ENCODE peak calls at places on chromosomes 1 and 21, in five cellular contexts. C, A, Y, B and F are unnamed samples.

GRCh38 chr1:243507001-243507671 is 251.3 kb downstream of the SDCCAG8 start:
- DNase-seq in C (no peak), A (no peak), Y (no peak), B (no peak), F (no peak)

GRCh38 chr1:97277891-97278662 is 556.5 kb downstream of the PTBP2 start:
- DNase-seq in C (no peak), A (no peak), Y (no peak), B (peak; percentile 86), F (no peak)

GRCh38 chr1:94654919-94655318 is 113.4 kb upstream of the F3 start:
- DNase-seq in C (no peak), A (no peak), Y (no peak), B (no peak), F (no peak)

GRCh38 chr21:37700641-37701202 is 215.5 kb downstream of the KCNJ6 start:
- DNase-seq in C (no peak), A (no peak), Y (no peak), B (peak; percentile 84), F (no peak)

GRCh38 chr1:23619299-23620188 is 60.2 kb upstream of the ID3 start:
- DNase-seq in C (peak; percentile 47), A (peak; percentile 89), Y (peak; percentile 68), B (peak; percentile 54), F (no peak)

GRCh38 chr1:169550294-169550693 is 36.0 kb downstream of the F5 start:
- DNase-seq in C (no peak), A (no peak), Y (no peak), B (peak; percentile 65), F (no peak)

GRCh38 chr1:22283596-22283995 is 140.7 kb upstream of the WNT4 start:
- DNase-seq in C (no peak), A (no peak), Y (no peak), B (no peak), F (no peak)

GRCh38 chr1:158179301-158180041 is 1.2 kb upstream of the CD1D start:
- DNase-seq in C (no peak), A (no peak), Y (no peak), B (no peak), F (no peak)

GRCh38 chr1:160127381-160127780 is 11.8 kb downstream of the ATP1A2 start:
- DNase-seq in C (no peak), A (no peak), Y (no peak), B (no peak), F (no peak)

GRCh38 chr1:203323587-203323986 is 18.3 kb downstream of the BTG2 start:
- DNase-seq in C (no peak), A (no peak), Y (no peak), B (no peak), F (no peak)

GRCh38 chr1:109760581-109761226 is 3.0 kb downstream of the EPS8L3 start:
- DNase-seq in C (no peak), A (no peak), Y (no peak), B (no peak), F (no peak)

GRCh38 chr1:22527555-22528296 is 35.6 kb upstream of the EPHA8 start:
- DNase-seq in C (no peak), A (no peak), Y (no peak), B (peak; percentile 10), F (peak; percentile 6)

GRCh38 chr1:231694081-231694443 is 67.5 kb downstream of the DISC1 start:
- DNase-seq in C (peak; percentile 50), A (no peak), Y (no peak), B (no peak), F (no peak)

GRCh38 chr1:220528679-220529529 is 968 bp downstream of the MARK1 start:
- DNase-seq in C (no peak), A (no peak), Y (no peak), B (peak; percentile 23), F (peak; percentile 37)

GRCh38 chr1:21801100-21801499 is 11.0 kb upstream of the LDLRAD2 start:
- DNase-seq in C (no peak), A (no peak), Y (no peak), B (peak; percentile 63), F (no peak)

GRCh38 chr1:234500269-234500668 is 21.3 kb upstream of the TARBP1 start:
- DNase-seq in C (no peak), A (no peak), Y (no peak), B (peak; percentile 56), F (no peak)

GRCh38 chr1:225695578-225696332 is 42.8 kb upstream of the ENAH start:
- DNase-seq in C (no peak), A (no peak), Y (no peak), B (no peak), F (no peak)

GRCh38 chr1:153540394-153541361 is at the start of gene S100A5:
- DNase-seq in C (peak; percentile 3), A (peak; percentile 59), Y (no peak), B (peak; percentile 71), F (no peak)

GRCh38 chr1:170122366-170122765 is 23.4 kb upstream of the NTMT2 start:
- DNase-seq in C (no peak), A (no peak), Y (no peak), B (no peak), F (no peak)

GRCh38 chr1:66374561-66375111 is 159.3 kb upstream of the SGIP1 start:
- DNase-seq in C (no peak), A (no peak), Y (no peak), B (peak; percentile 93), F (no peak)

GRCh38 chr1:204340137-204340536 is 19.6 kb downstream of the PLEKHA6 start:
- DNase-seq in C (no peak), A (no peak), Y (no peak), B (no peak), F (no peak)

GRCh38 chr1:185654952-185655314 is 79.3 kb upstream of the HMCN1 start:
- DNase-seq in C (no peak), A (no peak), Y (no peak), B (no peak), F (no peak)

GRCh38 chr1:115507256-115507589 is 134.5 kb upstream of the VANGL1 start:
- DNase-seq in C (no peak), A (no peak), Y (no peak), B (peak; percentile 76), F (no peak)

GRCh38 chr1:64038965-64039926 is 164.2 kb upstream of the UBE2U start:
- DNase-seq in C (peak; percentile 7), A (no peak), Y (no peak), B (peak; percentile 96), F (peak; percentile 6)

GRCh38 chr1:211632808-211633522 is 42.5 kb downstream of the NEK2 start:
- DNase-seq in C (peak; percentile 13), A (no peak), Y (no peak), B (peak; percentile 55), F (peak; percentile 24)

GRCh38 chr1:203807211-203807610 is 11.8 kb downstream of the ZBED6 start:
- DNase-seq in C (no peak), A (no peak), Y (no peak), B (peak; percentile 90), F (no peak)

GRCh38 chr1:114718661-114719423 is 2.3 kb upstream of the NRAS start:
- DNase-seq in C (no peak), A (no peak), Y (no peak), B (peak; percentile 57), F (no peak)

GRCh38 chr1:89382479-89382878 is 18.6 kb downstream of the GBP6 start:
- DNase-seq in C (no peak), A (no peak), Y (no peak), B (no peak), F (no peak)

GRCh38 chr1:56795864-56796263 is 23.3 kb downstream of the FYB2 start:
- DNase-seq in C (no peak), A (no peak), Y (no peak), B (no peak), F (no peak)

GRCh38 chr1:231252336-231252735 is 11.3 kb downstream of the GNPAT start:
- DNase-seq in C (no peak), A (no peak), Y (no peak), B (no peak), F (no peak)

GRCh38 chr1:162456324-162456723 is 41.3 kb upstream of the UHMK1 start:
- DNase-seq in C (no peak), A (no peak), Y (no peak), B (no peak), F (no peak)

GRCh38 chr21:24223625-24224024 is 1383.7 kb downstream of the MRPL39 start:
- DNase-seq in C (no peak), A (no peak), Y (no peak), B (no peak), F (no peak)

GRCh38 chr1:66505671-66506392 is 28.1 kb upstream of the SGIP1 start:
- DNase-seq in C (no peak), A (no peak), Y (no peak), B (peak; percentile 68), F (no peak)

GRCh38 chr1:234600418-234601216 is 9.4 kb downstream of the IRF2BP2 start:
- DNase-seq in C (no peak), A (no peak), Y (no peak), B (peak; percentile 55), F (peak; percentile 31)

GRCh38 chr1:204227351-204227750 is 13.6 kb upstream of the GOLT1A start:
- DNase-seq in C (no peak), A (no peak), Y (no peak), B (no peak), F (no peak)

GRCh38 chr21:28068455-28069358 is 924.0 kb downstream of the LTN1 start:
- DNase-seq in C (no peak), A (no peak), Y (no peak), B (no peak), F (no peak)

GRCh38 chr21:28067015-28067414 is 925.7 kb downstream of the LTN1 start:
- DNase-seq in C (no peak), A (no peak), Y (no peak), B (no peak), F (no peak)

GRCh38 chr21:28072601-28073000 is 920.1 kb downstream of the LTN1 start:
- DNase-seq in C (no peak), A (no peak), Y (no peak), B (no peak), F (no peak)

GRCh38 chr21:28066051-28066450 is 926.6 kb downstream of the LTN1 start:
- DNase-seq in C (no peak), A (no peak), Y (no peak), B (peak; percentile 23), F (no peak)

GRCh38 chr21:28069446-28069845 is 923.2 kb downstream of the LTN1 start:
- DNase-seq in C (no peak), A (no peak), Y (no peak), B (peak; percentile 27), F (no peak)
- H3K27ac ChIP-seq in C (no peak overlapping the region), A (no peak overlapping the region), Y (no peak overlapping the region), B (no peak overlapping the region), F (no peak overlapping the region)

DNA sequence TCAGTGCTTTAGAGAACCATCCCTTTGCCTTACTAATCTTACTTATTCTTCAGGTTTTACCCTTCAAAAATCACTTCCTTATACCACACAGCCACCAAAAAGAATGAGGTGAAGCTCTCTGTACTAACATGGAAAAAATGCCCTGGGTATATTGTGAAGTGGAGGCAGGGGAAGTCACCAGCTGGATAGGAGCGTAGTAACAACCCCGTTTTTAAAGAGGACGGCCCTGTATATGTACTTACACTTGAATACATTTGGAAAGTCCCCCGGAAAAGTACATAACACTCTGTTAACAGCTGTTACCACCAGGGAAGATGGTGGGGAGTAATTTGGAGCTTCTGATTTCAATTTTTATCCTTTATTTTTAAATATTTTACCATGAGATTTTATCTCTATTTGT is 28.2 kb upstream of the KHDRBS1 start:
- DNase-seq in C (no peak), A (no peak), Y (no peak), B (peak; percentile 5), F (no peak)
- H3K27ac ChIP-seq in C (no peak overlapping the region), A (peak overlapping the region; percentile 57), Y (no peak overlapping the region), B (peak overlapping the region; percentile 20), F (no peak overlapping the region)

GRCh38 chr1:43522776-43523480 is 7.8 kb upstream of the PTPRF start:
- DNase-seq in C (no peak), A (no peak), Y (no peak), B (peak; percentile 93), F (no peak)
- H3K27ac ChIP-seq in C (no peak overlapping the region), A (no peak overlapping the region), Y (no peak overlapping the region), B (no peak overlapping the region), F (no peak overlapping the region)

GRCh38 chr1:239719642-239720258 is 333.4 kb downstream of the CHRM3 start:
- DNase-seq in C (no peak), A (peak; percentile 53), Y (peak; percentile 1), B (no peak), F (no peak)
- H3K27ac ChIP-seq in C (no peak overlapping the region), A (peak overlapping the region; percentile 75), Y (peak overlapping the region; percentile 66), B (no peak overlapping the region), F (no peak overlapping the region)